ENCODE peak calls at places on chromosomes 5 and 9, in six cellular contexts. C is esophagus muscularis mucosa, Y is transverse colon, D is prostate gland, F is upper lobe of left lung, O is stomach. N is an unnamed sample. For H3K4me1, the result is how much of the 10 kb centered on the place peaks cover.

GRCh38 chr9:18800579-18800978 is 232.4 kb downstream of the SAXO1 start:
- DNase-seq in C (peak), Y (no peak), D (no peak), F (no peak), O (no peak), N (no peak)

GRCh38 chr9:12775373-12775962 is 648 bp downstream of the LURAP1L start:
- DNase-seq in C (no peak), Y (peak), D (peak), F (peak), O (no peak), N (peak)

GRCh38 chr5:177312649-177313181 is 1.0 kb upstream of the MXD3 start:
- DNase-seq in C (no peak), Y (peak), D (no peak), F (no peak), O (no peak), N (no peak)

GRCh38 chr5:52743970-52744369 is 43.7 kb upstream of the ITGA1 start:
- DNase-seq in C (no peak), Y (no peak), D (no peak), F (no peak), O (no peak), N (no peak)

GRCh38 chr5:133944263-133945230 is 23.9 kb downstream of the C5orf15 start:
- DNase-seq in C (no peak), Y (peak), D (no peak), F (no peak), O (peak), N (no peak)

GRCh38 chr5:103232393-103232999 is 26.1 kb upstream of the MACIR start:
- DNase-seq in C (no peak), Y (no peak), D (no peak), F (no peak), O (no peak), N (no peak)

GRCh38 chr5:166649656-166650055 is 1641.8 kb upstream of the WWC1 start:
- DNase-seq in C (no peak), Y (no peak), D (no peak), F (no peak), O (no peak), N (no peak)

GRCh38 chr5:68547621-68548020 is 332.1 kb downstream of the PIK3R1 start:
- DNase-seq in C (no peak), Y (no peak), D (no peak), F (no peak), O (no peak), N (no peak)

GRCh38 chr9:107131108-107131799 is 151.8 kb upstream of the RAD23B start:
- DNase-seq in C (no peak), Y (no peak), D (no peak), F (peak), O (no peak), N (no peak)

GRCh38 chr9:136944094-136944518 is 432 bp downstream of the FBXW5 start:
- DNase-seq in C (no peak), Y (no peak), D (no peak), F (no peak), O (peak), N (no peak)

GRCh38 chr5:162591724-162592123 is 524.2 kb downstream of the GABRG2 start:
- DNase-seq in C (no peak), Y (no peak), D (no peak), F (no peak), O (no peak), N (no peak)

GRCh38 chr9:72695365-72695764 is 174.0 kb downstream of the TMC1 start:
- DNase-seq in C (no peak), Y (no peak), D (no peak), F (no peak), O (no peak), N (no peak)

GRCh38 chr5:43066231-43066798 is 26.2 kb upstream of the ANXA2R start:
- DNase-seq in C (peak), Y (peak), D (peak), F (peak), O (peak), N (peak)

GRCh38 chr9:37339945-37340344 is 82.6 kb upstream of the GRHPR start:
- DNase-seq in C (no peak), Y (no peak), D (no peak), F (no peak), O (no peak), N (no peak)

GRCh38 chr5:35742006-35742405 is 114.7 kb upstream of the IL7R start:
- DNase-seq in C (no peak), Y (no peak), D (no peak), F (no peak), O (no peak), N (no peak)

GRCh38 chr5:59779453-59779852 is 114.1 kb downstream of the PDE4D start:
- DNase-seq in C (no peak), Y (no peak), D (no peak), F (no peak), O (no peak), N (no peak)

GRCh38 chr5:10297646-10298204 is 10.0 kb downstream of the CMBL start:
- DNase-seq in C (no peak), Y (no peak), D (no peak), F (no peak), O (no peak), N (peak)

GRCh38 chr5:138179277-138179857 is 455 bp downstream of the KIF20A start:
- DNase-seq in C (no peak), Y (no peak), D (no peak), F (no peak), O (no peak), N (no peak)

GRCh38 chr5:110917161-110917875 is 154.2 kb upstream of the TSLP start:
- DNase-seq in C (no peak), Y (no peak), D (no peak), F (no peak), O (no peak), N (no peak)

GRCh38 chr9:7536310-7536939 is 263.2 kb downstream of the DMAC1 start:
- DNase-seq in C (no peak), Y (peak), D (peak), F (no peak), O (peak), N (no peak)

GRCh38 chr5:139660916-139661814 is 13.0 kb downstream of the CXXC5 start:
- DNase-seq in C (peak), Y (peak), D (peak), F (peak), O (peak), N (peak)

GRCh38 chr9:37371565-37372464 is 50.7 kb upstream of the GRHPR start:
- DNase-seq in C (no peak), Y (no peak), D (no peak), F (no peak), O (no peak), N (no peak)

GRCh38 chr5:135750506-135750905 is 84.0 kb upstream of the SLC25A48 start:
- DNase-seq in C (peak), Y (no peak), D (no peak), F (no peak), O (no peak), N (no peak)

GRCh38 chr5:87776785-87777184 is 364.1 kb upstream of the CCNH start:
- DNase-seq in C (no peak), Y (no peak), D (no peak), F (no peak), O (no peak), N (no peak)

GRCh38 chr5:57581772-57582171 is 99.2 kb upstream of the ACTBL2 start:
- DNase-seq in C (no peak), Y (no peak), D (no peak), F (no peak), O (no peak), N (no peak)

GRCh38 chr5:60891667-60892066 is 47.6 kb upstream of the ELOVL7 start:
- DNase-seq in C (no peak), Y (no peak), D (no peak), F (no peak), O (no peak), N (no peak)

GRCh38 chr9:4886698-4887097 is 94.0 kb downstream of the RCL1 start:
- DNase-seq in C (no peak), Y (no peak), D (no peak), F (no peak), O (no peak), N (no peak)

GRCh38 chr5:113005454-113005853 is 28.9 kb downstream of the DCP2 start:
- DNase-seq in C (no peak), Y (no peak), D (no peak), F (no peak), O (no peak), N (no peak)

GRCh38 chr5:65707663-65708062 is 14.2 kb downstream of the SGTB start:
- DNase-seq in C (no peak), Y (no peak), D (no peak), F (no peak), O (no peak), N (no peak)
- H3K4me1 ChIP-seq in C (under half), Y (under half), D (under half), F (under half), O (under half), N (under half)

GRCh38 chr9:115524467-115525059 is 406.6 kb upstream of the TNC start:
- DNase-seq in C (no peak), Y (peak), D (peak), F (no peak), O (no peak), N (no peak)
- TF ChIP-seq CTCF in C (peak), Y (peak), D (peak), F (peak), O (no peak), N (peak)

GRCh38 chr5:51559390-51559789 is 176.1 kb downstream of the ISL1 start:
- DNase-seq in C (no peak), Y (no peak), D (no peak), F (no peak), O (no peak), N (no peak)
- TF ChIP-seq POLR2AphosphoS5 in C (no peak), Y (no peak), D (no peak), F (no peak), O (no peak), N (no peak)

GRCh38 chr5:151249280-151249679 is 3.7 kb upstream of the GM2A start:
- DNase-seq in C (no peak), Y (no peak), D (no peak), F (no peak), O (no peak), N (peak)
- H3K4me1 ChIP-seq in C (under half), Y (under half), D (under half), F (under half), O (under half), N (under half)

GRCh38 chr9:109776391-109776790 is 3.6 kb upstream of the PALM2AKAP2 start:
- DNase-seq in C (no peak), Y (no peak), D (no peak), F (no peak), O (no peak), N (no peak)

GRCh38 chr9:109781541-109782197 is 1.7 kb downstream of the PALM2AKAP2 start:
- DNase-seq in C (peak), Y (no peak), D (no peak), F (no peak), O (no peak), N (no peak)

GRCh38 chr9:109781086-109781485 is 1.1 kb downstream of the PALM2AKAP2 start:
- DNase-seq in C (no peak), Y (no peak), D (no peak), F (no peak), O (no peak), N (no peak)

GRCh38 chr9:109780453-109781033 is 545 bp downstream of the PALM2AKAP2 start:
- DNase-seq in C (peak), Y (no peak), D (no peak), F (no peak), O (no peak), N (no peak)

GRCh38 chr9:109779711-109780452 is at the start of gene PALM2AKAP2:
- DNase-seq in C (peak), Y (peak), D (peak), F (peak), O (no peak), N (no peak)
- TF ChIP-seq CTCF in C (peak), Y (no peak), D (peak), F (no peak), O (no peak), N (no peak)

GRCh38 chr5:122847687-122848081 is 2.3 kb downstream of the SNX24 start:
- DNase-seq in C (no peak), Y (no peak), D (no peak), F (no peak), O (no peak), N (no peak)
- TF ChIP-seq POLR2AphosphoS5 in C (no peak), Y (no peak), D (no peak), F (no peak), O (no peak), N (no peak)

GRCh38 chr5:132089363-132089762 is 15.8 kb downstream of the CSF2 start:
- DNase-seq in C (no peak), Y (no peak), D (no peak), F (no peak), O (no peak), N (no peak)
- H3K4me1 ChIP-seq in C (under half), Y (under half), D (under half), F (under half), O (under half), N (under half)

DNA sequence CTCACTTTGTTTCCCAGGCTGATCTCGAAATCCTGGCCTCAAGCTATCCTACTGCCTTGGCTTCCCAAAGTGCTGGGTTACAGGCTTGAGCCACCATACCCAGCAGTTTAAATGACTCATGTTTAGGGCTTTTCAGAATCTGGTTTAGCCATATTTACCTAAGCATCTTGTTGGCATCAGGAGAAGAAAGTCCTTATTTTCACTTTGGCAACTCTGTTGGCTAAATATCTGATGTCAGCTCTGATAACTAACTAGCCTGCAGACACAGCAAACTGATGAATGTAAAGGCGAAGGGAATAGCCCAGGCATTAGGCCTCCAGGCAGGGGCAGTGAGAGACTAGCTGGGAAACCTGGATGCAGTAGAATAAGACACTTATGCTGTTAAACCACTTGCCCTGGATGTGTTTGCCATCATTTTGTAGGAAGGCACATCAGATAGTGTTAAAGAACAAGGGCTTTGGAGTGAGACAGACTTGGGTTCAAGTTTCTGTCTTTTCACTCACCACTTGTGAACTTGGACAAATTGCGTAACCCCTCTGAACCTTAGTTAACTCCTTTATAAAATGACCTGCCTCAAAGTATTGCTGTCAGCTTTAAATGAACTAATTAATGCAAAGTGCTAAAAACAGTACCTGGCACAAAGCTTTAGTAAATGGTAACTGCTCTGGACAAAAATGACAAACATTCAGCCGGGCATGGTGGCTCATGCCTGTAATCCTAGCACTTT is 34.7 kb upstream of the GARNL3 start:
- DNase-seq in C (no peak), Y (no peak), D (no peak), F (no peak), O (no peak), N (no peak)
- TF ChIP-seq CTCF in C (no peak), Y (no peak), D (no peak), F (no peak), O (no peak), N (no peak)

GRCh38 chr5:179731791-179732411 is 721 bp upstream of the MAML1 start:
- DNase-seq in C (no peak), Y (peak), D (no peak), F (peak), O (no peak), N (peak)

GRCh38 chr5:179732412-179732917 is at the start of gene MAML1:
- DNase-seq in C (peak), Y (peak), D (peak), F (peak), O (peak), N (peak)

GRCh38 chr5:179733764-179734126 is 1.1 kb downstream of the MAML1 start:
- DNase-seq in C (no peak), Y (no peak), D (no peak), F (no peak), O (no peak), N (no peak)

GRCh38 chr5:179734536-179735164 is 2.0 kb downstream of the MAML1 start:
- DNase-seq in C (no peak), Y (no peak), D (no peak), F (no peak), O (no peak), N (no peak)

GRCh38 chr5:179732918-179733763 is 519 bp downstream of the MAML1 start:
- DNase-seq in C (no peak), Y (peak), D (peak), F (no peak), O (peak), N (no peak)
- TF ChIP-seq POLR2AphosphoS5 in C (peak), Y (no peak), D (no peak), F (no peak), O (no peak), N (no peak)

GRCh38 chr9:33143241-33143642 is 23.9 kb downstream of the B4GALT1 start:
- DNase-seq in C (no peak), Y (peak), D (no peak), F (no peak), O (no peak), N (peak)
- H3K4me1 ChIP-seq in C (half or more), Y (half or more), D (under half), F (half or more), O (half or more), N (half or more)